ENCODE peak calls at places on chromosomes 11 and 22, in ten cellular contexts. U is cardiac muscle cell, B is heart left ventricle, W is adrenal gland, F is HCT116, L is tibial artery, R is PC-3, V is SK-N-SH, M is neuronal stem cell, Q is mammary epithelial cell. J is an unnamed sample.

GRCh38 chr22:25666308-25666707 is 75.7 kb upstream of the MYO18B start:
- DNase-seq in U (peak; percentile 85), B (peak; percentile 57), W (peak; percentile 26), F (no peak), L (peak; percentile 72), R (no peak), V (no peak), M (no peak), Q (no peak), J (no peak)

GRCh38 chr22:38107692-38108515 is 2.6 kb downstream of the BAIAP2L2 start:
- DNase-seq in U (no peak), B (no peak), W (no peak), F (no peak), L (no peak), R (no peak), V (no peak), M (no peak), Q (no peak), J (no peak)

GRCh38 chr22:28771195-28771791 is 1.2 kb upstream of the CCDC117 start:
- DNase-seq in U (no peak), B (no peak), W (no peak), F (no peak), L (no peak), R (no peak), V (no peak), M (no peak), Q (peak; percentile 90), J (no peak)

GRCh38 chr11:64675417-64676252 is 47.4 kb downstream of the NRXN2 start:
- DNase-seq in U (peak; percentile 92), B (peak; percentile 81), W (peak; percentile 76), F (no peak), L (peak; percentile 97), R (peak; percentile 44), V (peak; percentile 59), M (no peak), Q (peak; percentile 48), J (peak; percentile 94)

GRCh38 chr11:113874920-113875413 is 405 bp downstream of the USP28 start:
- DNase-seq in U (no peak), B (no peak), W (no peak), F (no peak), L (no peak), R (peak; percentile 34), V (peak; percentile 37), M (no peak), Q (peak; percentile 43), J (peak; percentile 67)

GRCh38 chr11:133833101-133833898 is 12.0 kb downstream of the SPATA19 start:
- DNase-seq in U (no peak), B (no peak), W (no peak), F (no peak), L (no peak), R (no peak), V (peak; percentile 35), M (no peak), Q (no peak), J (no peak)

GRCh38 chr11:56842829-56843794 is 94.6 kb upstream of the OR9G4 start:
- DNase-seq in U (no peak), B (no peak), W (no peak), F (no peak), L (no peak), R (no peak), V (no peak), M (no peak), Q (peak; percentile 30), J (no peak)

GRCh38 chr11:134513585-134514120 is 101.6 kb upstream of the B3GAT1 start:
- DNase-seq in U (no peak), B (no peak), W (no peak), F (no peak), L (peak; percentile 31), R (no peak), V (no peak), M (no peak), Q (no peak), J (no peak)

GRCh38 chr22:44365832-44366231 is 53.1 kb upstream of the SHISAL1 start:
- DNase-seq in U (no peak), B (no peak), W (no peak), F (no peak), L (no peak), R (no peak), V (no peak), M (no peak), Q (no peak), J (no peak)

GRCh38 chr11:17734418-17734911 is at the start of gene KCNC1:
- DNase-seq in U (peak; percentile 55), B (no peak), W (peak; percentile 49), F (no peak), L (peak; percentile 46), R (no peak), V (peak; percentile 93), M (peak; percentile 65), Q (no peak), J (no peak)

GRCh38 chr11:64869571-64870175 is 8.7 kb downstream of the EHD1 start:
- DNase-seq in U (no peak), B (no peak), W (no peak), F (no peak), L (no peak), R (no peak), V (no peak), M (no peak), Q (no peak), J (no peak)

GRCh38 chr22:18970948-18971315 is 34.8 kb upstream of the PRODH start:
- DNase-seq in U (no peak), B (no peak), W (no peak), F (no peak), L (no peak), R (no peak), V (peak; percentile 65), M (no peak), Q (no peak), J (no peak)

GRCh38 chr22:18973264-18974031 is 37.4 kb upstream of the PRODH start:
- DNase-seq in U (no peak), B (no peak), W (no peak), F (no peak), L (no peak), R (no peak), V (no peak), M (no peak), Q (no peak), J (no peak)

GRCh38 chr22:18968011-18968749 is 32.1 kb upstream of the PRODH start:
- DNase-seq in U (peak; percentile 37), B (peak; percentile 44), W (peak; percentile 51), F (no peak), L (no peak), R (peak; percentile 3), V (no peak), M (peak; percentile 51), Q (no peak), J (no peak)

GRCh38 chr22:18971321-18971751 is 35.2 kb upstream of the PRODH start:
- DNase-seq in U (no peak), B (no peak), W (no peak), F (no peak), L (no peak), R (no peak), V (no peak), M (no peak), Q (no peak), J (no peak)

GRCh38 chr22:18970180-18970947 is 34.3 kb upstream of the PRODH start:
- DNase-seq in U (peak; percentile 21), B (no peak), W (no peak), F (no peak), L (no peak), R (no peak), V (peak; percentile 85), M (peak; percentile 49), Q (peak; percentile 15), J (no peak)
- H3K9me3 ChIP-seq in U (no peaks in the 10 kb centered on the region), B (no peaks in the 10 kb centered on the region), W (no peaks in the 10 kb centered on the region), F (no peaks in the 10 kb centered on the region), L (no peaks in the 10 kb centered on the region), R (no peaks in the 10 kb centered on the region), V (no peaks in the 10 kb centered on the region), M (no peaks in the 10 kb centered on the region), Q (no peaks in the 10 kb centered on the region), J (no peaks in the 10 kb centered on the region)

GRCh38 chr11:127895776-127896175 is 691.6 kb downstream of the ETS1 start:
- DNase-seq in U (no peak), B (no peak), W (no peak), F (no peak), L (no peak), R (peak; percentile 9), V (no peak), M (no peak), Q (no peak), J (no peak)
- H3K9me3 ChIP-seq in U (no peaks in the 10 kb centered on the region), B (peaks cover 2% of the 10 kb centered on the region), W (no peaks in the 10 kb centered on the region), F (peaks cover 21% of the 10 kb centered on the region), L (no peaks in the 10 kb centered on the region), R (no peaks in the 10 kb centered on the region), V (peaks cover 4% of the 10 kb centered on the region), M (peaks cover 5% of the 10 kb centered on the region), Q (peaks cover 4% of the 10 kb centered on the region), J (no peaks in the 10 kb centered on the region)

GRCh38 chr11:40647290-40647689 is 812.2 kb downstream of the LRRC4C start:
- DNase-seq in U (no peak), B (no peak), W (no peak), F (no peak), L (no peak), R (no peak), V (no peak), M (no peak), Q (no peak), J (no peak)
- H3K9me3 ChIP-seq in U (no peaks in the 10 kb centered on the region), B (peaks cover 2% of the 10 kb centered on the region), W (no peaks in the 10 kb centered on the region), F (peaks cover 9% of the 10 kb centered on the region), L (no peaks in the 10 kb centered on the region), R (no peaks in the 10 kb centered on the region), V (no peaks in the 10 kb centered on the region), M (no peaks in the 10 kb centered on the region), Q (peaks cover 10% of the 10 kb centered on the region), J (peaks cover 4% of the 10 kb centered on the region)

GRCh38 chr22:10727393-10727792 is 4800.6 kb upstream of the OR11H1 start:
- DNase-seq in U (no peak), B (no peak), W (no peak), F (no peak), L (no peak), R (no peak), V (no peak), M (no peak), Q (no peak), J (no peak)
- H3K9me3 ChIP-seq in U (peaks cover 1% of the 10 kb centered on the region), B (no peaks in the 10 kb centered on the region), W (no peaks in the 10 kb centered on the region), F (peaks cover 60% of the 10 kb centered on the region), L (peaks cover 5% of the 10 kb centered on the region), R (peaks cover 49% of the 10 kb centered on the region), V (peaks cover 17% of the 10 kb centered on the region), M (peaks cover 26% of the 10 kb centered on the region), Q (peaks cover 75% of the 10 kb centered on the region), J (peaks cover 20% of the 10 kb centered on the region)

DNA sequence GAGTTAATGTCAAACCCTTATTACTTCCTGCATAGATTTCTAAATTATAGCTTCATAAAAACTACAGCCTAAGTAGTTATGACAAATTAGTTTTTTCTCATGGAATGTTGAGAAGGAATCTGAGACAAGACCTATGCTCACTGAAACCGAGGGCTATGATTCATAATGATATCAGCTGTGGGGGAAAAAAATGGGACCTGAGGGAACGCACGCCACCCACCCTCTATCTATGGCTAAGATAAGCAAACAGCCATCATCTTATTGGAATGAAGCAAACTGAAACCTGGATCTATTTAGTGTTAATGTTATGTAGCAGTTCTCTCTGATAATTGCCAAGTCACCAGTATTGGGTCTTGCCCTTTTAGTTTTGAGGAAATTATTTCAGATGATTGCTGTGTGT is 906.9 kb upstream of the RAG2 start:
- DNase-seq in U (peak; percentile 72), B (no peak), W (no peak), F (no peak), L (no peak), R (peak; percentile 96), V (no peak), M (no peak), Q (peak; percentile 96), J (no peak)
- H3K9me3 ChIP-seq in U (no peaks in the 10 kb centered on the region), B (no peaks in the 10 kb centered on the region), W (no peaks in the 10 kb centered on the region), F (peaks cover 24% of the 10 kb centered on the region), L (no peaks in the 10 kb centered on the region), R (no peaks in the 10 kb centered on the region), V (no peaks in the 10 kb centered on the region), M (no peaks in the 10 kb centered on the region), Q (no peaks in the 10 kb centered on the region), J (no peaks in the 10 kb centered on the region)